ENCODE peak calls at places on chromosomes 12 and 14, in ten cellular contexts. One of them, this sample, is unnamed.

GRCh38 chr14:100294213-100294962 is 11.9 kb downstream of the SLC25A29 start:
- DNase-seq in fibroblast of pulmonary artery: no peak
- DNase-seq in Calu3: no peak
- DNase-seq in HS-5: no peak
- DNase-seq in bronchial epithelial cell: no peak
- DNase-seq in NCI-H1436: no peak
- DNase-seq in uterus: peak; percentile 13
- DNase-seq in hippocampal formation: no peak
- DNase-seq in T-cell: no peak
- DNase-seq in iPS-NIHi11: no peak
- DNase-seq in this sample: no peak

GRCh38 chr12:74747305-74747704 is 209.7 kb downstream of the ATXN7L3B start:
- DNase-seq in fibroblast of pulmonary artery: peak; percentile 13
- DNase-seq in Calu3: peak; percentile 18
- DNase-seq in HS-5: no peak
- DNase-seq in bronchial epithelial cell: peak; percentile 15
- DNase-seq in NCI-H1436: no peak
- DNase-seq in uterus: no peak
- DNase-seq in hippocampal formation: no peak
- DNase-seq in T-cell: no peak
- DNase-seq in iPS-NIHi11: no peak
- DNase-seq in this sample: no peak

GRCh38 chr12:22529281-22530060 is 14.9 kb downstream of the C2CD5 start:
- DNase-seq in fibroblast of pulmonary artery: peak; percentile 38
- DNase-seq in Calu3: no peak
- DNase-seq in HS-5: peak; percentile 30
- DNase-seq in bronchial epithelial cell: peak; percentile 71
- DNase-seq in NCI-H1436: peak; percentile 34
- DNase-seq in uterus: no peak
- DNase-seq in hippocampal formation: no peak
- DNase-seq in T-cell: no peak
- DNase-seq in iPS-NIHi11: peak; percentile 25
- DNase-seq in this sample: no peak

GRCh38 chr14:69708049-69708448 is 58.9 kb upstream of the SRSF5 start:
- DNase-seq in fibroblast of pulmonary artery: no peak
- DNase-seq in Calu3: no peak
- DNase-seq in HS-5: no peak
- DNase-seq in bronchial epithelial cell: no peak
- DNase-seq in NCI-H1436: no peak
- DNase-seq in uterus: no peak
- DNase-seq in hippocampal formation: no peak
- DNase-seq in T-cell: no peak
- DNase-seq in iPS-NIHi11: no peak
- DNase-seq in this sample: no peak

GRCh38 chr12:114131824-114132223 is 165.7 kb upstream of the RBM19 start:
- DNase-seq in fibroblast of pulmonary artery: no peak
- DNase-seq in Calu3: no peak
- DNase-seq in HS-5: no peak
- DNase-seq in bronchial epithelial cell: no peak
- DNase-seq in NCI-H1436: no peak
- DNase-seq in uterus: no peak
- DNase-seq in hippocampal formation: no peak
- DNase-seq in T-cell: no peak
- DNase-seq in iPS-NIHi11: peak; percentile 48
- DNase-seq in this sample: no peak

GRCh38 chr12:11577658-11578260 is 71.7 kb upstream of the ETV6 start:
- DNase-seq in fibroblast of pulmonary artery: no peak
- DNase-seq in Calu3: no peak
- DNase-seq in HS-5: no peak
- DNase-seq in bronchial epithelial cell: peak; percentile 83
- DNase-seq in NCI-H1436: no peak
- DNase-seq in uterus: no peak
- DNase-seq in hippocampal formation: no peak
- DNase-seq in T-cell: no peak
- DNase-seq in iPS-NIHi11: no peak
- DNase-seq in this sample: no peak

GRCh38 chr14:82796081-82796480 is 1262.4 kb upstream of the SEL1L start:
- DNase-seq in fibroblast of pulmonary artery: no peak
- DNase-seq in Calu3: no peak
- DNase-seq in HS-5: no peak
- DNase-seq in bronchial epithelial cell: no peak
- DNase-seq in NCI-H1436: no peak
- DNase-seq in uterus: no peak
- DNase-seq in hippocampal formation: no peak
- DNase-seq in T-cell: no peak
- DNase-seq in iPS-NIHi11: no peak
- DNase-seq in this sample: no peak

GRCh38 chr14:36676236-36676635 is 14.6 kb downstream of the PAX9 start:
- DNase-seq in fibroblast of pulmonary artery: no peak
- DNase-seq in Calu3: no peak
- DNase-seq in HS-5: no peak
- DNase-seq in bronchial epithelial cell: no peak
- DNase-seq in NCI-H1436: no peak
- DNase-seq in uterus: no peak
- DNase-seq in hippocampal formation: no peak
- DNase-seq in T-cell: no peak
- DNase-seq in iPS-NIHi11: peak; percentile 44
- DNase-seq in this sample: no peak

GRCh38 chr12:107436376-107436775 is 249.2 kb upstream of the PWP1 start:
- DNase-seq in fibroblast of pulmonary artery: peak; percentile 68
- DNase-seq in Calu3: no peak
- DNase-seq in HS-5: peak; percentile 43
- DNase-seq in bronchial epithelial cell: peak; percentile 98
- DNase-seq in NCI-H1436: no peak
- DNase-seq in uterus: no peak
- DNase-seq in hippocampal formation: no peak
- DNase-seq in T-cell: no peak
- DNase-seq in iPS-NIHi11: peak; percentile 41
- DNase-seq in this sample: peak; percentile 73

GRCh38 chr12:45655186-45655585 is 74.3 kb upstream of the ARID2 start:
- DNase-seq in fibroblast of pulmonary artery: peak; percentile 36
- DNase-seq in Calu3: no peak
- DNase-seq in HS-5: no peak
- DNase-seq in bronchial epithelial cell: peak; percentile 51
- DNase-seq in NCI-H1436: peak; percentile 25
- DNase-seq in uterus: no peak
- DNase-seq in hippocampal formation: no peak
- DNase-seq in T-cell: peak; percentile 78
- DNase-seq in iPS-NIHi11: peak; percentile 45
- DNase-seq in this sample: peak; percentile 10

GRCh38 chr12:55847603-55848329 is 5.0 kb upstream of the MMP19 start:
- DNase-seq in fibroblast of pulmonary artery: peak; percentile 100
- DNase-seq in Calu3: no peak
- DNase-seq in HS-5: peak; percentile 97
- DNase-seq in bronchial epithelial cell: peak; percentile 95
- DNase-seq in NCI-H1436: no peak
- DNase-seq in uterus: peak; percentile 99
- DNase-seq in hippocampal formation: peak; percentile 4
- DNase-seq in T-cell: no peak
- DNase-seq in iPS-NIHi11: peak; percentile 58
- DNase-seq in this sample: peak; percentile 34

GRCh38 chr12:131828671-131829350 is 618 bp downstream of the MMP17 start:
- DNase-seq in fibroblast of pulmonary artery: no peak
- DNase-seq in Calu3: peak; percentile 58
- DNase-seq in HS-5: no peak
- DNase-seq in bronchial epithelial cell: no peak
- DNase-seq in NCI-H1436: no peak
- DNase-seq in uterus: no peak
- DNase-seq in hippocampal formation: no peak
- DNase-seq in T-cell: no peak
- DNase-seq in iPS-NIHi11: no peak
- DNase-seq in this sample: no peak

GRCh38 chr12:11545438-11546330 is 103.8 kb upstream of the ETV6 start:
- DNase-seq in fibroblast of pulmonary artery: peak; percentile 44
- DNase-seq in Calu3: no peak
- DNase-seq in HS-5: no peak
- DNase-seq in bronchial epithelial cell: no peak
- DNase-seq in NCI-H1436: no peak
- DNase-seq in uterus: no peak
- DNase-seq in hippocampal formation: no peak
- DNase-seq in T-cell: peak; percentile 60
- DNase-seq in iPS-NIHi11: no peak
- DNase-seq in this sample: no peak

GRCh38 chr14:52607061-52607460 is 54.4 kb downstream of the GPR137C start:
- DNase-seq in fibroblast of pulmonary artery: no peak
- DNase-seq in Calu3: no peak
- DNase-seq in HS-5: no peak
- DNase-seq in bronchial epithelial cell: no peak
- DNase-seq in NCI-H1436: no peak
- DNase-seq in uterus: no peak
- DNase-seq in hippocampal formation: no peak
- DNase-seq in T-cell: no peak
- DNase-seq in iPS-NIHi11: no peak
- DNase-seq in this sample: no peak

GRCh38 chr14:33580221-33580749 is 370.6 kb downstream of the EGLN3 start:
- DNase-seq in fibroblast of pulmonary artery: no peak
- DNase-seq in Calu3: no peak
- DNase-seq in HS-5: no peak
- DNase-seq in bronchial epithelial cell: no peak
- DNase-seq in NCI-H1436: no peak
- DNase-seq in uterus: no peak
- DNase-seq in hippocampal formation: no peak
- DNase-seq in T-cell: no peak
- DNase-seq in iPS-NIHi11: no peak
- DNase-seq in this sample: no peak

GRCh38 chr12:6038160-6038559 is 86.3 kb downstream of the VWF start:
- DNase-seq in fibroblast of pulmonary artery: peak; percentile 83
- DNase-seq in Calu3: peak; percentile 75
- DNase-seq in HS-5: no peak
- DNase-seq in bronchial epithelial cell: peak; percentile 78
- DNase-seq in NCI-H1436: peak; percentile 0
- DNase-seq in uterus: no peak
- DNase-seq in hippocampal formation: no peak
- DNase-seq in T-cell: no peak
- DNase-seq in iPS-NIHi11: peak; percentile 83
- DNase-seq in this sample: peak; percentile 36

GRCh38 chr14:32607399-32607798 is 278.3 kb downstream of the AKAP6 start:
- DNase-seq in fibroblast of pulmonary artery: no peak
- DNase-seq in Calu3: no peak
- DNase-seq in HS-5: no peak
- DNase-seq in bronchial epithelial cell: no peak
- DNase-seq in NCI-H1436: no peak
- DNase-seq in uterus: no peak
- DNase-seq in hippocampal formation: no peak
- DNase-seq in T-cell: no peak
- DNase-seq in iPS-NIHi11: no peak
- DNase-seq in this sample: no peak

GRCh38 chr12:41505001-41505400 is 316.9 kb downstream of the PDZRN4 start:
- DNase-seq in fibroblast of pulmonary artery: no peak
- DNase-seq in Calu3: no peak
- DNase-seq in HS-5: no peak
- DNase-seq in bronchial epithelial cell: no peak
- DNase-seq in NCI-H1436: no peak
- DNase-seq in uterus: no peak
- DNase-seq in hippocampal formation: no peak
- DNase-seq in T-cell: no peak
- DNase-seq in iPS-NIHi11: no peak
- DNase-seq in this sample: no peak

GRCh38 chr12:49873361-49873934 is 30.3 kb downstream of the FAIM2 start:
- DNase-seq in fibroblast of pulmonary artery: peak; percentile 16
- DNase-seq in Calu3: no peak
- DNase-seq in HS-5: no peak
- DNase-seq in bronchial epithelial cell: no peak
- DNase-seq in NCI-H1436: no peak
- DNase-seq in uterus: no peak
- DNase-seq in hippocampal formation: peak; percentile 48
- DNase-seq in T-cell: no peak
- DNase-seq in iPS-NIHi11: peak; percentile 1
- DNase-seq in this sample: no peak

GRCh38 chr14:22819191-22819988 is 4.2 kb upstream of the SLC7A7 start:
- DNase-seq in fibroblast of pulmonary artery: peak; percentile 89
- DNase-seq in Calu3: peak; percentile 38
- DNase-seq in HS-5: no peak
- DNase-seq in bronchial epithelial cell: no peak
- DNase-seq in NCI-H1436: no peak
- DNase-seq in uterus: no peak
- DNase-seq in hippocampal formation: no peak
- DNase-seq in T-cell: no peak
- DNase-seq in iPS-NIHi11: no peak
- DNase-seq in this sample: no peak

GRCh38 chr12:115012861-115013667 is 329.1 kb upstream of the TBX3 start:
- DNase-seq in fibroblast of pulmonary artery: no peak
- DNase-seq in Calu3: no peak
- DNase-seq in HS-5: no peak
- DNase-seq in bronchial epithelial cell: no peak
- DNase-seq in NCI-H1436: no peak
- DNase-seq in uterus: no peak
- DNase-seq in hippocampal formation: no peak
- DNase-seq in T-cell: no peak
- DNase-seq in iPS-NIHi11: peak; percentile 25
- DNase-seq in this sample: no peak

GRCh38 chr14:101559250-101559623 is 2.1 kb upstream of the DIO3 start:
- DNase-seq in fibroblast of pulmonary artery: no peak
- DNase-seq in Calu3: no peak
- DNase-seq in HS-5: no peak
- DNase-seq in bronchial epithelial cell: no peak
- DNase-seq in NCI-H1436: no peak
- DNase-seq in uterus: no peak
- DNase-seq in hippocampal formation: no peak
- DNase-seq in T-cell: no peak
- DNase-seq in iPS-NIHi11: no peak
- DNase-seq in this sample: no peak

GRCh38 chr12:48758186-48758585 is 30.7 kb downstream of the ADCY6 start:
- DNase-seq in fibroblast of pulmonary artery: no peak
- DNase-seq in Calu3: no peak
- DNase-seq in HS-5: no peak
- DNase-seq in bronchial epithelial cell: no peak
- DNase-seq in NCI-H1436: no peak
- DNase-seq in uterus: no peak
- DNase-seq in hippocampal formation: no peak
- DNase-seq in T-cell: no peak
- DNase-seq in iPS-NIHi11: no peak
- DNase-seq in this sample: no peak

GRCh38 chr12:51827925-51828818 is 20.3 kb downstream of the FIGNL2 start:
- DNase-seq in fibroblast of pulmonary artery: peak; percentile 64
- DNase-seq in Calu3: peak; percentile 17
- DNase-seq in HS-5: no peak
- DNase-seq in bronchial epithelial cell: peak; percentile 82
- DNase-seq in NCI-H1436: no peak
- DNase-seq in uterus: no peak
- DNase-seq in hippocampal formation: no peak
- DNase-seq in T-cell: no peak
- DNase-seq in iPS-NIHi11: no peak
- DNase-seq in this sample: peak; percentile 66

GRCh38 chr12:16300706-16301105 is 23.2 kb upstream of the SLC15A5 start:
- DNase-seq in fibroblast of pulmonary artery: peak; percentile 61
- DNase-seq in Calu3: no peak
- DNase-seq in HS-5: no peak
- DNase-seq in bronchial epithelial cell: no peak
- DNase-seq in NCI-H1436: no peak
- DNase-seq in uterus: peak; percentile 18
- DNase-seq in hippocampal formation: no peak
- DNase-seq in T-cell: no peak
- DNase-seq in iPS-NIHi11: no peak
- DNase-seq in this sample: no peak

GRCh38 chr12:27101290-27101689 is 18.9 kb upstream of the C12orf71 start:
- DNase-seq in fibroblast of pulmonary artery: no peak
- DNase-seq in Calu3: no peak
- DNase-seq in HS-5: no peak
- DNase-seq in bronchial epithelial cell: peak; percentile 63
- DNase-seq in NCI-H1436: no peak
- DNase-seq in uterus: no peak
- DNase-seq in hippocampal formation: no peak
- DNase-seq in T-cell: no peak
- DNase-seq in iPS-NIHi11: no peak
- DNase-seq in this sample: no peak

GRCh38 chr12:124630791-124631313 is 63.4 kb upstream of the NCOR2 start:
- DNase-seq in fibroblast of pulmonary artery: no peak
- DNase-seq in Calu3: no peak
- DNase-seq in HS-5: no peak
- DNase-seq in bronchial epithelial cell: no peak
- DNase-seq in NCI-H1436: no peak
- DNase-seq in uterus: no peak
- DNase-seq in hippocampal formation: no peak
- DNase-seq in T-cell: no peak
- DNase-seq in iPS-NIHi11: no peak
- DNase-seq in this sample: no peak

GRCh38 chr12:121958521-121959240 is 40.3 kb downstream of the CFAP251 start:
- DNase-seq in fibroblast of pulmonary artery: peak; percentile 20
- DNase-seq in Calu3: no peak
- DNase-seq in HS-5: no peak
- DNase-seq in bronchial epithelial cell: no peak
- DNase-seq in NCI-H1436: no peak
- DNase-seq in uterus: no peak
- DNase-seq in hippocampal formation: no peak
- DNase-seq in T-cell: no peak
- DNase-seq in iPS-NIHi11: no peak
- DNase-seq in this sample: no peak